ENCODE peak calls at places on chromosomes 5 and 9, in six cellular contexts. L, X, T, I, Z and W are unnamed samples.

GRCh38 chr9:94796687-94797086 is 70.2 kb downstream of the AOPEP start:
- DNase-seq in L (no peak), X (no peak), I (no peak), Z (no peak), T (no peak), W (no peak)

GRCh38 chr5:151298063-151298462 is 5.5 kb downstream of the SLC36A3 start:
- DNase-seq in I (no peak), X (no peak), Z (peak; percentile 55), L (no peak), T (peak; percentile 33), W (peak; percentile 39)

GRCh38 chr5:77356740-77357139 is 135.4 kb downstream of the WDR41 start:
- DNase-seq in Z (no peak), X (no peak), T (no peak), I (no peak), L (no peak), W (no peak)

GRCh38 chr9:79687131-79687447 is 115.3 kb downstream of the TLE4 start:
- DNase-seq in Z (no peak), I (no peak), T (no peak), L (no peak), X (no peak), W (peak; percentile 61)

GRCh38 chr5:147336871-147337270 is 102.0 kb downstream of the STK32A start:
- DNase-seq in T (no peak), L (no peak), I (no peak), X (no peak), Z (peak; percentile 17), W (no peak)

GRCh38 chr5:159781626-159782157 is 134.6 kb upstream of the ADRA1B start:
- DNase-seq in X (no peak), I (no peak), L (peak; percentile 36), T (no peak), Z (no peak), W (no peak)

GRCh38 chr9:123131258-123131657 is 97.8 kb downstream of the GPR21 start:
- DNase-seq in Z (peak; percentile 15), X (no peak), L (peak; percentile 2), I (no peak), T (no peak), W (no peak)

GRCh38 chr9:91383577-91383976 is 21.9 kb upstream of the AUH start:
- DNase-seq in X (no peak), Z (no peak), T (no peak), L (no peak), I (no peak), W (no peak)

GRCh38 chr9:14396171-14396570 is 82.2 kb upstream of the NFIB start:
- DNase-seq in Z (no peak), X (no peak), I (no peak), T (no peak), L (no peak), W (no peak)

GRCh38 chr5:176661676-176662075 is 14.4 kb downstream of the TSPAN17 start:
- DNase-seq in L (no peak), Z (no peak), T (no peak), I (no peak), X (no peak), W (no peak)

GRCh38 chr5:134100283-134101011 is 14.0 kb upstream of the TCF7 start:
- DNase-seq in X (peak; percentile 65), Z (peak; percentile 18), T (no peak), I (peak; percentile 94), L (no peak), W (no peak)

GRCh38 chr5:159619826-159620225 is 289.5 kb upstream of the IL12B start:
- DNase-seq in I (no peak), T (no peak), Z (no peak), X (no peak), L (no peak), W (no peak)

GRCh38 chr5:154197801-154198461 is 7.4 kb downstream of the GALNT10 start:
- DNase-seq in L (peak; percentile 75), X (no peak), I (no peak), T (no peak), Z (no peak), W (no peak)

GRCh38 chr5:120706877-120707276 is 242.8 kb downstream of the PRR16 start:
- DNase-seq in X (no peak), L (no peak), T (no peak), Z (no peak), I (no peak), W (no peak)

GRCh38 chr5:55994502-55994997 is at the start of gene IL6ST:
- DNase-seq in I (no peak), Z (no peak), T (no peak), L (no peak), X (no peak), W (no peak)

GRCh38 chr9:130029223-130029583 is 13.8 kb downstream of the FNBP1 start:
- DNase-seq in Z (no peak), L (no peak), T (no peak), X (no peak), I (no peak), W (no peak)

DNA sequence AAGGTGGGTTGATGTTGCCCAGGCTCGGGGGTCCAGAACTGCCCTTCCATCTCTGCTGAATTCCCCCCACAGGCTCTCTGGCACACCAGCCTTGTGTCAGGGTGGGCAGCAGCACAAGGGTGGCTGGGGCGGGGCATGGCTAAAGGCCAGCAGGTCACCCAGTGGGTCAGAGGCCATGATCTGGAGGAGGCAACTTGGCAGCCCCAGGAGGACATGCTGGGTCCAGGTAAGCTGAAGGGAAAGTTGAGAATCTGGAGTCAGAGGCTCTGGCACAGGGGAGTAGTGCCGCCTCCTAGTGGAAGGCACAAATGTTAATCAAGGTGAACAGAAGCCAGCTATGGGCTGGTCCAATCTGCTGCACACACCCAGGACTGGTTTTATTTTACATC is 6.2 kb downstream of the TMEM8B start:
- DNase-seq in Z (peak; percentile 42), I (no peak), X (no peak), L (no peak), T (no peak), W (peak; percentile 16)
- TF ChIP-seq CTCF in Z (peak; percentile 55), I (peak; percentile 32), X (peak; percentile 72), L (peak; percentile 56), T (peak; percentile 22), W (peak; percentile 37)

GRCh38 chr9:89426389-89426961 is 71.4 kb downstream of the SEMA4D start:
- DNase-seq in L (no peak), T (no peak), I (peak; percentile 93), X (no peak), Z (no peak), W (peak; percentile 58)

GRCh38 chr9:89428222-89428761 is 69.6 kb downstream of the SEMA4D start:
- DNase-seq in I (no peak), T (no peak), Z (no peak), L (no peak), X (no peak), W (no peak)

GRCh38 chr9:89427621-89428221 is 70.2 kb downstream of the SEMA4D start:
- DNase-seq in T (no peak), L (no peak), Z (no peak), I (no peak), X (no peak), W (no peak)

GRCh38 chr9:89425024-89425805 is 72.7 kb downstream of the SEMA4D start:
- DNase-seq in L (no peak), I (no peak), Z (no peak), X (no peak), T (no peak), W (no peak)

GRCh38 chr9:89425921-89426388 is 72.0 kb downstream of the SEMA4D start:
- DNase-seq in X (no peak), T (no peak), Z (no peak), L (no peak), I (no peak), W (no peak)
- H3K4me2 ChIP-seq in X (no peak overlapping the region), T (no peak overlapping the region), Z (no peak overlapping the region), L (no peak overlapping the region), I (peak overlapping the region; percentile 53), W (no peak overlapping the region)

DNA sequence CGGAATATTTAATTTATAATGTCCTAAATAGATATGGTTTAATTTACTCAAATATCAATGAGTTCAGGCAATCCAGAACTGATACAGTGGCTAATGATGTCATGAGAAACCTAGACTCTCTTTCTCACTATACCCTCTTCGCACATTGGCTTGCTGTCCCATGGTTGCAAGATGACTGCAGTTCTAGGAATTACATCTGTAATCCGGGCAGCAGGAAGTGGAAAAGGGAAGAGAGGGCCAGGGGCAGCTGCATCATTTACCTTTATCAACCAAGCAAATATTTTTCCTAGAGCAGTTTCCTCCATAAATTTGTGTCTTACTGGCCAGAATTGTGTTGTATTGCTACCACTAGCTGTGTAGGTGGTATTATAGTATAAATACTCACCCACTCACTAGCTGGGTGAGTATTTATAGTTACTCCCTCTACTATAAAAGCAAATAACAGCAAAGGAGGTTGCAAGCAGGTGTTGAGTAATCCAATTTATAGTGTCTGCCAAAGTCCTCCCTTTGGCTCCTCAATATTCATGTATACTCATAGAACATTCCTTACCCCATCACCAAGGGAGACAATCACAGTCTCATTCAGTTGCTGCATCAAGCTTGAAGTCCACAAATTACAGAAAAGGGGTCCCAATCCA is 168.8 kb downstream of the DROSHA start:
- DNase-seq in T (no peak), Z (no peak), I (no peak), L (no peak), X (no peak), W (no peak)
- H2AFZ ChIP-seq in T (no peak overlapping the region), Z (no peak overlapping the region), I (no peak overlapping the region), L (no peak overlapping the region), X (no peak overlapping the region), W (no peak overlapping the region)

GRCh38 chr5:127229185-127229889 is 61.3 kb upstream of the MEGF10 start:
- DNase-seq in I (no peak), T (no peak), X (peak; percentile 72), Z (peak; percentile 50), L (no peak), W (no peak)
- TF ChIP-seq CTCF in I (no peak), T (no peak), X (no peak), Z (no peak), L (no peak), W (no peak)

GRCh38 chr9:89412951-89413350 is 85.0 kb downstream of the SEMA4D start:
- DNase-seq in I (no peak), L (no peak), T (no peak), Z (peak; percentile 72), X (peak; percentile 51), W (no peak)
- H3K4me2 ChIP-seq in I (no peak overlapping the region), L (no peak overlapping the region), T (no peak overlapping the region), Z (peak overlapping the region; percentile 59), X (peak overlapping the region; percentile 54), W (no peak overlapping the region)